ENCODE peak calls at places on chromosomes 13 and 19, in six cellular contexts. A, C, B, Z, S and T are unnamed samples.

GRCh38 chr19:45640849-45641273 is 1.7 kb upstream of the EML2 start:
- DNase-seq in C (no peak), Z (peak; percentile 77), A (peak; percentile 58), B (no peak), S (no peak), T (peak; percentile 23)

GRCh38 chr19:10173527-10173926 is 21.2 kb downstream of the DNMT1 start:
- DNase-seq in C (peak; percentile 58), A (no peak), Z (no peak), B (no peak), S (no peak), T (peak; percentile 57)

GRCh38 chr19:40691421-40692211 is 1.2 kb upstream of the NUMBL start:
- DNase-seq in C (peak; percentile 25), A (peak; percentile 28), S (no peak), Z (no peak), B (peak; percentile 46), T (no peak)

GRCh38 chr19:42088471-42089190 is 12.7 kb downstream of the ZNF574 start:
- DNase-seq in A (no peak), Z (no peak), C (peak; percentile 78), B (no peak), S (no peak), T (no peak)

GRCh38 chr13:86856996-86857395 is 814.2 kb upstream of the SLITRK5 start:
- DNase-seq in C (peak; percentile 10), A (no peak), S (no peak), Z (peak; percentile 47), B (no peak), T (peak; percentile 67)

GRCh38 chr19:13825489-13826475 is 30.5 kb downstream of the ZSWIM4 start:
- DNase-seq in C (peak; percentile 78), Z (no peak), B (peak; percentile 80), A (peak; percentile 75), S (no peak), T (peak; percentile 49)

GRCh38 chr13:71055644-71056043 is 811.4 kb downstream of the DACH1 start:
- DNase-seq in S (no peak), Z (no peak), C (no peak), A (no peak), B (no peak), T (no peak)

GRCh38 chr19:16714702-16715294 is 4.8 kb upstream of the NWD1 start:
- DNase-seq in S (no peak), A (peak; percentile 68), Z (peak; percentile 48), B (peak; percentile 68), C (peak; percentile 39), T (peak; percentile 69)

GRCh38 chr13:48448963-48449614 is 36.2 kb upstream of the LPAR6 start:
- DNase-seq in A (no peak), C (peak; percentile 80), S (no peak), Z (no peak), B (no peak), T (peak; percentile 78)

GRCh38 chr13:98810746-98811145 is 58.3 kb upstream of the SLC15A1 start:
- DNase-seq in B (no peak), C (peak; percentile 3), Z (no peak), A (no peak), S (no peak), T (no peak)

GRCh38 chr19:38952395-38953165 is 21.8 kb downstream of the MRPS12 start:
- DNase-seq in S (peak; percentile 64), A (peak; percentile 54), C (no peak), Z (no peak), B (no peak), T (peak; percentile 75)

GRCh38 chr13:40371531-40372125 is 294.8 kb downstream of the FOXO1 start:
- DNase-seq in B (no peak), A (no peak), S (no peak), C (no peak), Z (no peak), T (no peak)

GRCh38 chr13:27913116-27913515 is 6.7 kb upstream of the PDX1 start:
- DNase-seq in B (no peak), Z (no peak), A (no peak), S (no peak), C (no peak), T (peak; percentile 69)

GRCh38 chr19:6527893-6528543 is 2.8 kb upstream of the TNFSF9 start:
- DNase-seq in A (no peak), S (no peak), B (no peak), C (no peak), Z (no peak), T (no peak)

GRCh38 chr13:108349269-108349668 is 79.8 kb downstream of the TNFSF13B start:
- DNase-seq in Z (no peak), S (no peak), A (no peak), B (no peak), C (no peak), T (no peak)

GRCh38 chr13:111909971-111910671 is 156.8 kb upstream of the SOX1 start:
- DNase-seq in A (no peak), B (no peak), Z (no peak), S (no peak), C (no peak), T (no peak)

GRCh38 chr13:111472559-111473460 is 152.4 kb downstream of the TEX29 start:
- DNase-seq in S (no peak), B (no peak), C (no peak), Z (no peak), A (no peak), T (no peak)

GRCh38 chr13:66296875-66297274 is 933.3 kb downstream of the PCDH9 start:
- DNase-seq in B (no peak), A (no peak), Z (no peak), C (no peak), S (no peak), T (no peak)

GRCh38 chr19:42201489-42202289 is 15.8 kb downstream of the DEDD2 start:
- DNase-seq in Z (no peak), C (no peak), A (no peak), B (no peak), S (peak; percentile 36), T (no peak)

GRCh38 chr13:106376411-106377112 is 158.9 kb downstream of the EFNB2 start:
- DNase-seq in A (no peak), S (no peak), C (peak; percentile 85), Z (peak; percentile 86), B (no peak), T (peak; percentile 91)

GRCh38 chr19:1027953-1028902 is 1.8 kb downstream of the CNN2 start:
- DNase-seq in Z (peak; percentile 52), A (peak; percentile 94), B (peak; percentile 86), C (peak; percentile 95), S (peak; percentile 80), T (peak; percentile 55)

GRCh38 chr13:27678306-27679040 is 56.8 kb downstream of the POLR1D start:
- DNase-seq in S (no peak), B (no peak), C (no peak), A (no peak), Z (no peak), T (peak; percentile 74)

GRCh38 chr19:32890841-32891240 is 21.3 kb upstream of the SLC7A9 start:
- DNase-seq in B (no peak), Z (no peak), S (no peak), A (no peak), C (no peak), T (no peak)

GRCh38 chr13:66689037-66689619 is 541.0 kb downstream of the PCDH9 start:
- DNase-seq in A (peak; percentile 19), S (no peak), B (peak; percentile 19), C (no peak), Z (no peak), T (no peak)

DNA sequence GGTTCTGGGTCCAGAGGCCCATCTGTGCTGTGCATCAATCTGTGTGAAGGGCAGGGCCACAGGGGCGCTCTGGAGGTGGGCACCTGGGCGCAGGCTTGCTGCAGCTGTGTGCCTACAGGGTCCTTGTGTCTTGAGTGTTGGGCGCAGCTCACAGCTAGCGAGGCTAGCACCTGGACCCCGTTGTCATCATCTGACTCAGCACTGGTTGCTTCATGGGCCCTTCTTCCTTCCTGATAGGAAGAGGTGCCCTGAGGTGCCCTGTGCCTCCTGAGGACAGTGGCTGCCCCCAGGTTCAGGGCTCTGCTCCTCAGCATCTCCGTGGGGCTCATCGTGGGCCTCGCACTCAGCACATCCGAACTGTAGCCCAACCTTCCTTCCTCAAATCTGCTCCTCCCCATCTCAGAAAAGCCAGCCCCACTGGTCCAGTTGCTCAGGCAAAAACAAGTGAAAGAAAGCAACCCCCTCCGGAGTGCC is 54.8 kb downstream of the GATAD2A start:
- DNase-seq in B (no peak), S (no peak), C (peak; percentile 42), Z (no peak), A (no peak), T (no peak)
- H3K4me1 ChIP-seq in B (peaks cover 66% of the 10 kb centered on the region), S (peaks cover 5% of the 10 kb centered on the region), C (peaks cover 69% of the 10 kb centered on the region), Z (peaks cover 17% of the 10 kb centered on the region), A (peaks cover 61% of the 10 kb centered on the region), T (peaks cover 19% of the 10 kb centered on the region)

GRCh38 chr19:37470216-37470615 is 1.1 kb downstream of the ZNF570 start:
- DNase-seq in Z (no peak), S (no peak), C (peak; percentile 26), B (no peak), A (no peak), T (no peak)

GRCh38 chr19:37466798-37467607 is at the start of gene ZNF569:
- DNase-seq in C (peak; percentile 96), B (peak; percentile 81), A (peak; percentile 93), Z (no peak), S (peak; percentile 74), T (peak; percentile 67)

GRCh38 chr19:37466277-37466797 is 907 bp downstream of the ZNF569 start:
- DNase-seq in C (no peak), A (no peak), Z (no peak), S (no peak), B (no peak), T (no peak)

GRCh38 chr19:37467608-37468090 is 405 bp upstream of the ZNF569 start:
- DNase-seq in B (no peak), S (no peak), A (no peak), Z (no peak), C (no peak), T (no peak)

DNA sequence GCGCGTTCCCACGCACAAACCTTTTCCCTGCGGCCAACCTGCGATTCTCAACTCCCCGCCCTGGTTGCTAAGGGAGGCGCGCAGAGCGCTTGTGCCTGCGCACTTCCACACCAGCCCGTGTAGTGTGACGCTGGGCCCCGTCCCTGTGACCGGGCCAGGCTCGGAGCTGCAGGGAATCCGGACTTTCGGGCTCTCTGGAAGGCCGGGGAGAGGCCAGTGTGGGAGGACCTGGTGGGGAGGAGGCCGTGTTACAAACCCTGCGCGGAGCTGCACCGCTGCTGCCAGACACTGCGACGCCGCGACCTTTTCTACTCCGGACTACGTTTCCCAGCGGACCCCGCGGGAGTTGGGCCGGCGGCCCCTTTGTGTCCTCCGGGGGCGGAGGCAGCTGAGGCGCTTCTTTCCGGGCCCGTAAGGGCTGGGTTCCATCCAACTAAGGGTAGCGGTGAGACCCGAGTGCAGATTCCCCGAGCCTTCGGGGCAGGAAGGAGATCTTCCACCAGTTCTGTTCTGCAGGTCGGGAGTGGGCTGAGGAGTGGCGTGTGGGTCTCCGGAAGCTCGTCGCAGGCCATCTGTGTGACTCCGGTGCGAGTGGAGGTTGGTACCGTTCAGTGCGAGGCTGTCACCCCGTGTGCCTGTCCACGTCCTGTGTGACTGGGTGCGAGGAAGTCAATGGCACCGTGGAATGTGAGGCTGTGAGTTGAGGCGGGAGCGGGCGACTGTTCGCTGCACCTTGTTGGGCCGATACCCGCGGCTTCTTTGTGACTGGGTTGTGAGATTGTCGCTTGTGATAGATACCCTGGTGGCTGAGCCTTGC is at the start of gene ZNF570:
- DNase-seq in S (no peak), A (peak; percentile 94), C (peak; percentile 96), Z (no peak), B (peak; percentile 85), T (peak; percentile 39)
- H3K9ac ChIP-seq in S (no peak within 1 kb of the TSS), A (peak within 1 kb of the TSS; percentile 79), C (peak within 1 kb of the TSS; percentile 85), Z (no peak within 1 kb of the TSS), B (peak within 1 kb of the TSS; percentile 73), T (no peak within 1 kb of the TSS)

GRCh38 chr13:89401209-89401810 is 1730.1 kb downstream of the SLITRK5 start:
- DNase-seq in Z (no peak), A (no peak), B (no peak), C (peak; percentile 78), S (no peak), T (peak; percentile 61)
- TF ChIP-seq EZH2phosphoT487 in Z (no peak), A (no peak), B (no peak), C (no peak), S (no peak), T (no peak)

GRCh38 chr19:18152817-18153554 is at the start of gene PIK3R2:
- DNase-seq in A (peak; percentile 100), C (peak; percentile 99), B (peak; percentile 98), Z (peak; percentile 97), S (peak; percentile 99), T (peak; percentile 100)
- H3K4me1 ChIP-seq in A (peaks cover 15% of the 10 kb centered on the region), C (peaks cover 10% of the 10 kb centered on the region), B (peaks cover 17% of the 10 kb centered on the region), Z (peaks cover 49% of the 10 kb centered on the region), S (peaks cover 6% of the 10 kb centered on the region), T (peaks cover 18% of the 10 kb centered on the region)